ENCODE peak calls at places on chromosomes 5 and 9, in six cellular contexts. F, M, A, T, B and H are unnamed samples.

GRCh38 chr5:132103380-132103951 is 29.9 kb downstream of the CSF2 start:
- DNase-seq in F (peak), M (no peak), A (peak), T (peak), B (peak), H (peak)

GRCh38 chr5:1799110-1799601 is 481 bp downstream of the MRPL36 start:
- DNase-seq in F (no peak), M (no peak), A (peak), T (no peak), B (peak), H (peak)

GRCh38 chr9:124337562-124337961 is 77.7 kb downstream of the PSMB7 start:
- DNase-seq in F (no peak), M (no peak), A (no peak), T (no peak), B (no peak), H (no peak)

GRCh38 chr5:74205745-74206570 is 434.6 kb downstream of the ENC1 start:
- DNase-seq in F (no peak), M (no peak), A (peak), T (no peak), B (no peak), H (no peak)

GRCh38 chr9:131811405-131811804 is 71.5 kb upstream of the RAPGEF1 start:
- DNase-seq in F (no peak), M (no peak), A (no peak), T (no peak), B (no peak), H (no peak)

GRCh38 chr9:125889524-125890473 is 142.6 kb downstream of the PBX3 start:
- DNase-seq in F (peak), M (peak), A (peak), T (no peak), B (peak), H (peak)

GRCh38 chr5:78008356-78008967 is 232.3 kb upstream of the TBCA start:
- DNase-seq in F (no peak), M (peak), A (peak), T (peak), B (no peak), H (peak)

GRCh38 chr5:497871-498509 is 26.3 kb downstream of the SLC9A3 start:
- DNase-seq in F (no peak), M (no peak), A (peak), T (no peak), B (no peak), H (no peak)

GRCh38 chr5:67575087-67575486 is 378.5 kb upstream of the CD180 start:
- DNase-seq in F (no peak), M (no peak), A (no peak), T (no peak), B (no peak), H (no peak)

GRCh38 chr5:106314221-106314824 is 1356.4 kb downstream of the EFNA5 start:
- DNase-seq in F (no peak), M (no peak), A (peak), T (no peak), B (no peak), H (no peak)

GRCh38 chr5:56951131-56951945 is 585 bp downstream of the MIER3 start:
- DNase-seq in F (peak), M (peak), A (peak), T (no peak), B (peak), H (peak)

GRCh38 chr5:115069087-115069968 is 100.4 kb downstream of the TRIM36 start:
- DNase-seq in F (no peak), M (peak), A (peak), T (peak), B (no peak), H (no peak)

GRCh38 chr5:36657563-36657995 is 51.2 kb downstream of the SLC1A3 start:
- DNase-seq in F (no peak), M (no peak), A (peak), T (peak), B (peak), H (no peak)

GRCh38 chr5:78641060-78641474 is 7.5 kb downstream of the LHFPL2 start:
- DNase-seq in F (no peak), M (no peak), A (no peak), T (no peak), B (no peak), H (no peak)

GRCh38 chr5:14250778-14251711 is 107.9 kb downstream of the TRIO start:
- DNase-seq in F (no peak), M (no peak), A (no peak), T (no peak), B (no peak), H (no peak)

GRCh38 chr9:137715321-137715720 is 96.5 kb downstream of the EHMT1 start:
- DNase-seq in F (no peak), M (no peak), A (no peak), T (no peak), B (no peak), H (no peak)